ENCODE peak calls at places on chromosome 20, in ten cellular contexts. One of them, this sample, is unnamed.

GRCh38 chr20:44694159-44694558 is 21.0 kb upstream of the CCN5 start:
- DNase-seq in NCI-H2081: no peak
- DNase-seq in T-cell: no peak
- DNase-seq in Right ventricle myocardium superior: no peak
- DNase-seq in WTC11: no peak
- DNase-seq in stimulated activated CD4-positive, alpha-beta T cell treated with anti-CD3 and anti-CD28 coated beads, Interleukin-12 subunit alpha, Interleukin-12 subunit beta, amount 100 ng/mL, for 4 hours: no peak
- DNase-seq in A549: no peak
- DNase-seq in HEK293T: no peak
- DNase-seq in H4: no peak
- DNase-seq in dermis blood vessel endothelial cell: no peak
- DNase-seq in this sample: no peak

GRCh38 chr20:940926-941325 is 24.8 kb upstream of the ANGPT4 start:
- DNase-seq in NCI-H2081: no peak
- DNase-seq in T-cell: no peak
- DNase-seq in Right ventricle myocardium superior: no peak
- DNase-seq in WTC11: no peak
- DNase-seq in stimulated activated CD4-positive, alpha-beta T cell treated with anti-CD3 and anti-CD28 coated beads, Interleukin-12 subunit alpha, Interleukin-12 subunit beta, amount 100 ng/mL, for 4 hours: no peak
- DNase-seq in A549: no peak
- DNase-seq in HEK293T: no peak
- DNase-seq in H4: no peak
- DNase-seq in dermis blood vessel endothelial cell: no peak
- DNase-seq in this sample: no peak

GRCh38 chr20:24475356-24475755 is 5.9 kb downstream of the SYNDIG1 start:
- DNase-seq in NCI-H2081: no peak
- DNase-seq in T-cell: no peak
- DNase-seq in Right ventricle myocardium superior: no peak
- DNase-seq in WTC11: no peak
- DNase-seq in stimulated activated CD4-positive, alpha-beta T cell treated with anti-CD3 and anti-CD28 coated beads, Interleukin-12 subunit alpha, Interleukin-12 subunit beta, amount 100 ng/mL, for 4 hours: no peak
- DNase-seq in A549: no peak
- DNase-seq in HEK293T: no peak
- DNase-seq in H4: no peak
- DNase-seq in dermis blood vessel endothelial cell: no peak
- DNase-seq in this sample: no peak

GRCh38 chr20:20904171-20904831 is 191.9 kb upstream of the RALGAPA2 start:
- DNase-seq in NCI-H2081: no peak
- DNase-seq in T-cell: no peak
- DNase-seq in Right ventricle myocardium superior: no peak
- DNase-seq in WTC11: no peak
- DNase-seq in stimulated activated CD4-positive, alpha-beta T cell treated with anti-CD3 and anti-CD28 coated beads, Interleukin-12 subunit alpha, Interleukin-12 subunit beta, amount 100 ng/mL, for 4 hours: no peak
- DNase-seq in A549: no peak
- DNase-seq in HEK293T: no peak
- DNase-seq in H4: no peak
- DNase-seq in dermis blood vessel endothelial cell: no peak
- DNase-seq in this sample: no peak

GRCh38 chr20:48350291-48350988 is 477.4 kb downstream of the PREX1 start:
- DNase-seq in NCI-H2081: no peak
- DNase-seq in T-cell: no peak
- DNase-seq in Right ventricle myocardium superior: no peak
- DNase-seq in WTC11: peak; percentile 74
- DNase-seq in stimulated activated CD4-positive, alpha-beta T cell treated with anti-CD3 and anti-CD28 coated beads, Interleukin-12 subunit alpha, Interleukin-12 subunit beta, amount 100 ng/mL, for 4 hours: no peak
- DNase-seq in A549: peak; percentile 52
- DNase-seq in HEK293T: peak; percentile 59
- DNase-seq in H4: no peak
- DNase-seq in dermis blood vessel endothelial cell: peak; percentile 23
- DNase-seq in this sample: no peak

GRCh38 chr20:36574278-36575065 is 1.1 kb downstream of the TGIF2 start:
- DNase-seq in NCI-H2081: no peak
- DNase-seq in T-cell: peak; percentile 60
- DNase-seq in Right ventricle myocardium superior: peak; percentile 66
- DNase-seq in WTC11: peak; percentile 67
- DNase-seq in stimulated activated CD4-positive, alpha-beta T cell treated with anti-CD3 and anti-CD28 coated beads, Interleukin-12 subunit alpha, Interleukin-12 subunit beta, amount 100 ng/mL, for 4 hours: peak; percentile 54
- DNase-seq in A549: peak; percentile 46
- DNase-seq in HEK293T: peak; percentile 47
- DNase-seq in H4: no peak
- DNase-seq in dermis blood vessel endothelial cell: peak; percentile 63
- DNase-seq in this sample: peak; percentile 31

GRCh38 chr20:19313342-19314069 is 101.1 kb downstream of the SLC24A3 start:
- DNase-seq in NCI-H2081: no peak
- DNase-seq in T-cell: no peak
- DNase-seq in Right ventricle myocardium superior: no peak
- DNase-seq in WTC11: no peak
- DNase-seq in stimulated activated CD4-positive, alpha-beta T cell treated with anti-CD3 and anti-CD28 coated beads, Interleukin-12 subunit alpha, Interleukin-12 subunit beta, amount 100 ng/mL, for 4 hours: no peak
- DNase-seq in A549: no peak
- DNase-seq in HEK293T: no peak
- DNase-seq in H4: no peak
- DNase-seq in dermis blood vessel endothelial cell: no peak
- DNase-seq in this sample: no peak

GRCh38 chr20:31845300-31845863 is at the start of gene FOXS1:
- DNase-seq in NCI-H2081: no peak
- DNase-seq in T-cell: no peak
- DNase-seq in Right ventricle myocardium superior: no peak
- DNase-seq in WTC11: no peak
- DNase-seq in stimulated activated CD4-positive, alpha-beta T cell treated with anti-CD3 and anti-CD28 coated beads, Interleukin-12 subunit alpha, Interleukin-12 subunit beta, amount 100 ng/mL, for 4 hours: no peak
- DNase-seq in A549: no peak
- DNase-seq in HEK293T: no peak
- DNase-seq in H4: no peak
- DNase-seq in dermis blood vessel endothelial cell: no peak
- DNase-seq in this sample: no peak